ENCODE peak calls at places on chromosomes 7 and 10, in eight cellular contexts. One of them, this sample, is unnamed.

GRCh38 chr10:62582804-62583208 is 208.6 kb downstream of the ZNF365 start:
- DNase-seq in transverse colon: peak
- DNase-seq in neuronal stem cell: no peak
- DNase-seq in stimulated activated CD8-positive, alpha-beta memory T cell treated with anti-CD3 and anti-CD28 coated beads, Interleukin-7, amount 100 ng/mL, for 48 hours: no peak
- DNase-seq in left lung: peak
- DNase-seq in A549: no peak
- DNase-seq in T-helper 2 cell: no peak
- DNase-seq in astrocyte: peak
- DNase-seq in this sample: peak

GRCh38 chr10:119852822-119853221 is 19.8 kb downstream of the MCMBP start:
- DNase-seq in T-helper 2 cell: no peak
- DNase-seq in astrocyte: no peak
- DNase-seq in stimulated activated CD8-positive, alpha-beta memory T cell treated with anti-CD3 and anti-CD28 coated beads, Interleukin-7, amount 100 ng/mL, for 48 hours: no peak
- DNase-seq in neuronal stem cell: no peak
- DNase-seq in transverse colon: no peak
- DNase-seq in left lung: no peak
- DNase-seq in A549: no peak
- DNase-seq in this sample: no peak

GRCh38 chr10:11416974-11417373 is 194.5 kb downstream of the USP6NL start:
- DNase-seq in left lung: no peak
- DNase-seq in neuronal stem cell: no peak
- DNase-seq in astrocyte: no peak
- DNase-seq in transverse colon: no peak
- DNase-seq in A549: no peak
- DNase-seq in stimulated activated CD8-positive, alpha-beta memory T cell treated with anti-CD3 and anti-CD28 coated beads, Interleukin-7, amount 100 ng/mL, for 48 hours: no peak
- DNase-seq in T-helper 2 cell: no peak
- DNase-seq in this sample: no peak

GRCh38 chr7:17996442-17997223 is 31.0 kb downstream of the PRPS1L1 start:
- DNase-seq in stimulated activated CD8-positive, alpha-beta memory T cell treated with anti-CD3 and anti-CD28 coated beads, Interleukin-7, amount 100 ng/mL, for 48 hours: no peak
- DNase-seq in astrocyte: no peak
- DNase-seq in T-helper 2 cell: no peak
- DNase-seq in A549: no peak
- DNase-seq in left lung: no peak
- DNase-seq in neuronal stem cell: no peak
- DNase-seq in transverse colon: no peak
- DNase-seq in this sample: no peak

GRCh38 chr10:35140727-35141126 is 14.1 kb downstream of the CREM start:
- DNase-seq in A549: no peak
- DNase-seq in astrocyte: no peak
- DNase-seq in stimulated activated CD8-positive, alpha-beta memory T cell treated with anti-CD3 and anti-CD28 coated beads, Interleukin-7, amount 100 ng/mL, for 48 hours: no peak
- DNase-seq in transverse colon: no peak
- DNase-seq in neuronal stem cell: no peak
- DNase-seq in T-helper 2 cell: no peak
- DNase-seq in left lung: no peak
- DNase-seq in this sample: no peak

GRCh38 chr10:7513455-7513854 is 102.6 kb upstream of the SFMBT2 start:
- DNase-seq in T-helper 2 cell: no peak
- DNase-seq in A549: no peak
- DNase-seq in transverse colon: no peak
- DNase-seq in astrocyte: no peak
- DNase-seq in neuronal stem cell: no peak
- DNase-seq in left lung: no peak
- DNase-seq in stimulated activated CD8-positive, alpha-beta memory T cell treated with anti-CD3 and anti-CD28 coated beads, Interleukin-7, amount 100 ng/mL, for 48 hours: no peak
- DNase-seq in this sample: no peak

GRCh38 chr10:43958071-43958432 is 309.4 kb upstream of the ZNF32 start:
- DNase-seq in A549: no peak
- DNase-seq in neuronal stem cell: no peak
- DNase-seq in left lung: no peak
- DNase-seq in astrocyte: no peak
- DNase-seq in transverse colon: no peak
- DNase-seq in T-helper 2 cell: no peak
- DNase-seq in stimulated activated CD8-positive, alpha-beta memory T cell treated with anti-CD3 and anti-CD28 coated beads, Interleukin-7, amount 100 ng/mL, for 48 hours: no peak
- DNase-seq in this sample: no peak

GRCh38 chr7:155763721-155764431 is 48.4 kb downstream of the SHH start:
- DNase-seq in stimulated activated CD8-positive, alpha-beta memory T cell treated with anti-CD3 and anti-CD28 coated beads, Interleukin-7, amount 100 ng/mL, for 48 hours: peak
- DNase-seq in left lung: no peak
- DNase-seq in A549: no peak
- DNase-seq in T-helper 2 cell: peak
- DNase-seq in transverse colon: no peak
- DNase-seq in neuronal stem cell: no peak
- DNase-seq in astrocyte: peak
- DNase-seq in this sample: no peak

GRCh38 chr10:32939296-32940111 is 18.5 kb downstream of the ITGB1 start:
- DNase-seq in A549: no peak
- DNase-seq in left lung: no peak
- DNase-seq in T-helper 2 cell: no peak
- DNase-seq in astrocyte: no peak
- DNase-seq in transverse colon: no peak
- DNase-seq in neuronal stem cell: no peak
- DNase-seq in stimulated activated CD8-positive, alpha-beta memory T cell treated with anti-CD3 and anti-CD28 coated beads, Interleukin-7, amount 100 ng/mL, for 48 hours: no peak
- DNase-seq in this sample: peak

GRCh38 chr10:510415-510881 is 179.0 kb downstream of the DIP2C start:
- DNase-seq in transverse colon: no peak
- DNase-seq in A549: no peak
- DNase-seq in left lung: no peak
- DNase-seq in T-helper 2 cell: no peak
- DNase-seq in stimulated activated CD8-positive, alpha-beta memory T cell treated with anti-CD3 and anti-CD28 coated beads, Interleukin-7, amount 100 ng/mL, for 48 hours: no peak
- DNase-seq in neuronal stem cell: no peak
- DNase-seq in astrocyte: peak
- DNase-seq in this sample: no peak

GRCh38 chr7:117951711-117952280 is 78.6 kb upstream of the CTTNBP2 start:
- DNase-seq in left lung: no peak
- DNase-seq in neuronal stem cell: no peak
- DNase-seq in T-helper 2 cell: no peak
- DNase-seq in A549: no peak
- DNase-seq in stimulated activated CD8-positive, alpha-beta memory T cell treated with anti-CD3 and anti-CD28 coated beads, Interleukin-7, amount 100 ng/mL, for 48 hours: no peak
- DNase-seq in transverse colon: no peak
- DNase-seq in astrocyte: no peak
- DNase-seq in this sample: no peak

GRCh38 chr7:47474937-47475879 is 106.7 kb downstream of the TNS3 start:
- DNase-seq in neuronal stem cell: no peak
- DNase-seq in left lung: peak
- DNase-seq in T-helper 2 cell: no peak
- DNase-seq in A549: peak
- DNase-seq in stimulated activated CD8-positive, alpha-beta memory T cell treated with anti-CD3 and anti-CD28 coated beads, Interleukin-7, amount 100 ng/mL, for 48 hours: peak
- DNase-seq in astrocyte: peak
- DNase-seq in transverse colon: peak
- DNase-seq in this sample: peak

GRCh38 chr7:36001546-36001945 is 151.5 kb upstream of the EEPD1 start:
- DNase-seq in astrocyte: peak
- DNase-seq in transverse colon: no peak
- DNase-seq in left lung: no peak
- DNase-seq in T-helper 2 cell: no peak
- DNase-seq in neuronal stem cell: no peak
- DNase-seq in A549: no peak
- DNase-seq in stimulated activated CD8-positive, alpha-beta memory T cell treated with anti-CD3 and anti-CD28 coated beads, Interleukin-7, amount 100 ng/mL, for 48 hours: no peak
- DNase-seq in this sample: peak

GRCh38 chr10:116891208-116891607 is 41.9 kb downstream of the ENO4 start:
- DNase-seq in astrocyte: peak
- DNase-seq in left lung: no peak
- DNase-seq in stimulated activated CD8-positive, alpha-beta memory T cell treated with anti-CD3 and anti-CD28 coated beads, Interleukin-7, amount 100 ng/mL, for 48 hours: no peak
- DNase-seq in neuronal stem cell: no peak
- DNase-seq in transverse colon: peak
- DNase-seq in T-helper 2 cell: no peak
- DNase-seq in A549: no peak
- DNase-seq in this sample: no peak

GRCh38 chr10:101137271-101137670 is 6.2 kb downstream of the TLX1 start:
- DNase-seq in astrocyte: no peak
- DNase-seq in A549: no peak
- DNase-seq in T-helper 2 cell: no peak
- DNase-seq in neuronal stem cell: no peak
- DNase-seq in transverse colon: no peak
- DNase-seq in left lung: no peak
- DNase-seq in stimulated activated CD8-positive, alpha-beta memory T cell treated with anti-CD3 and anti-CD28 coated beads, Interleukin-7, amount 100 ng/mL, for 48 hours: no peak
- DNase-seq in this sample: no peak

GRCh38 chr10:50516161-50516560 is 107.6 kb downstream of the SGMS1 start:
- DNase-seq in stimulated activated CD8-positive, alpha-beta memory T cell treated with anti-CD3 and anti-CD28 coated beads, Interleukin-7, amount 100 ng/mL, for 48 hours: no peak
- DNase-seq in astrocyte: no peak
- DNase-seq in A549: no peak
- DNase-seq in neuronal stem cell: no peak
- DNase-seq in left lung: no peak
- DNase-seq in T-helper 2 cell: no peak
- DNase-seq in transverse colon: no peak
- DNase-seq in this sample: no peak

GRCh38 chr7:151744051-151744580 is 132.8 kb downstream of the PRKAG2 start:
- DNase-seq in astrocyte: no peak
- DNase-seq in left lung: no peak
- DNase-seq in neuronal stem cell: no peak
- DNase-seq in stimulated activated CD8-positive, alpha-beta memory T cell treated with anti-CD3 and anti-CD28 coated beads, Interleukin-7, amount 100 ng/mL, for 48 hours: no peak
- DNase-seq in A549: no peak
- DNase-seq in T-helper 2 cell: no peak
- DNase-seq in transverse colon: no peak
- DNase-seq in this sample: no peak

GRCh38 chr7:99997545-99998137 is 17.8 kb upstream of the ZKSCAN1 start:
- DNase-seq in astrocyte: no peak
- DNase-seq in T-helper 2 cell: peak
- DNase-seq in left lung: peak
- DNase-seq in stimulated activated CD8-positive, alpha-beta memory T cell treated with anti-CD3 and anti-CD28 coated beads, Interleukin-7, amount 100 ng/mL, for 48 hours: peak
- DNase-seq in neuronal stem cell: peak
- DNase-seq in A549: no peak
- DNase-seq in transverse colon: peak
- DNase-seq in this sample: no peak

GRCh38 chr10:23344251-23344841 is at the start of gene C10orf67:
- DNase-seq in stimulated activated CD8-positive, alpha-beta memory T cell treated with anti-CD3 and anti-CD28 coated beads, Interleukin-7, amount 100 ng/mL, for 48 hours: no peak
- DNase-seq in left lung: no peak
- DNase-seq in transverse colon: peak
- DNase-seq in astrocyte: peak
- DNase-seq in T-helper 2 cell: no peak
- DNase-seq in A549: peak
- DNase-seq in neuronal stem cell: peak
- DNase-seq in this sample: peak

GRCh38 chr7:6181136-6181535 is 91.3 kb downstream of the CYTH3 start:
- DNase-seq in A549: no peak
- DNase-seq in astrocyte: no peak
- DNase-seq in T-helper 2 cell: no peak
- DNase-seq in neuronal stem cell: no peak
- DNase-seq in left lung: no peak
- DNase-seq in stimulated activated CD8-positive, alpha-beta memory T cell treated with anti-CD3 and anti-CD28 coated beads, Interleukin-7, amount 100 ng/mL, for 48 hours: no peak
- DNase-seq in transverse colon: no peak
- DNase-seq in this sample: no peak

GRCh38 chr7:81871606-81872265 is 101.9 kb upstream of the HGF start:
- DNase-seq in transverse colon: no peak
- DNase-seq in astrocyte: no peak
- DNase-seq in stimulated activated CD8-positive, alpha-beta memory T cell treated with anti-CD3 and anti-CD28 coated beads, Interleukin-7, amount 100 ng/mL, for 48 hours: no peak
- DNase-seq in T-helper 2 cell: no peak
- DNase-seq in neuronal stem cell: no peak
- DNase-seq in left lung: no peak
- DNase-seq in A549: no peak
- DNase-seq in this sample: no peak

GRCh38 chr7:4241791-4242190 is 440.3 kb upstream of the FOXK1 start:
- DNase-seq in stimulated activated CD8-positive, alpha-beta memory T cell treated with anti-CD3 and anti-CD28 coated beads, Interleukin-7, amount 100 ng/mL, for 48 hours: no peak
- DNase-seq in astrocyte: no peak
- DNase-seq in T-helper 2 cell: no peak
- DNase-seq in neuronal stem cell: no peak
- DNase-seq in A549: no peak
- DNase-seq in left lung: no peak
- DNase-seq in transverse colon: no peak
- DNase-seq in this sample: no peak

GRCh38 chr10:8543361-8544056 is 489.0 kb downstream of the GATA3 start:
- DNase-seq in A549: no peak
- DNase-seq in neuronal stem cell: no peak
- DNase-seq in left lung: no peak
- DNase-seq in transverse colon: peak
- DNase-seq in T-helper 2 cell: no peak
- DNase-seq in astrocyte: no peak
- DNase-seq in stimulated activated CD8-positive, alpha-beta memory T cell treated with anti-CD3 and anti-CD28 coated beads, Interleukin-7, amount 100 ng/mL, for 48 hours: no peak
- DNase-seq in this sample: peak

GRCh38 chr10:51244739-51245138 is 170.5 kb downstream of the PRKG1 start:
- DNase-seq in A549: no peak
- DNase-seq in T-helper 2 cell: no peak
- DNase-seq in transverse colon: no peak
- DNase-seq in stimulated activated CD8-positive, alpha-beta memory T cell treated with anti-CD3 and anti-CD28 coated beads, Interleukin-7, amount 100 ng/mL, for 48 hours: no peak
- DNase-seq in left lung: no peak
- DNase-seq in neuronal stem cell: peak
- DNase-seq in astrocyte: peak
- DNase-seq in this sample: peak

This sample was measured in M059J.